ENCODE peak calls at places on chromosomes 12 and 14, in eight cellular contexts. Q is cardiac muscle cell, P is thoracic aorta, J is fibroblast of pulmonary artery, R is H1, C is uterus, Z is upper lobe of right lung, D is heart left ventricle. L is an unnamed sample.

GRCh38 chr12:116958402-116959197 is 47.9 kb downstream of the FBXW8 start:
- DNase-seq in Q (no peak), P (no peak), J (no peak), R (no peak), C (no peak), Z (no peak), D (no peak), L (no peak)

GRCh38 chr12:104724992-104725585 is 233.0 kb downstream of the SLC41A2 start:
- DNase-seq in Q (no peak), P (no peak), J (no peak), R (no peak), C (no peak), Z (no peak), D (no peak), L (no peak)

GRCh38 chr12:22271036-22271435 is 63.5 kb downstream of the ST8SIA1 start:
- DNase-seq in Q (peak), P (no peak), J (peak), R (no peak), C (no peak), Z (no peak), D (no peak), L (peak)

GRCh38 chr12:132561784-132562156 is 48.6 kb downstream of the LRCOL1 start:
- DNase-seq in Q (no peak), P (no peak), J (no peak), R (peak), C (no peak), Z (no peak), D (no peak), L (no peak)

GRCh38 chr12:91058821-91059220 is 997 bp upstream of the KERA start:
- DNase-seq in Q (no peak), P (no peak), J (peak), R (no peak), C (no peak), Z (no peak), D (no peak), L (no peak)

GRCh38 chr12:68790081-68790951 is 17.7 kb upstream of the MDM2 start:
- DNase-seq in Q (no peak), P (no peak), J (no peak), R (no peak), C (no peak), Z (no peak), D (no peak), L (no peak)

GRCh38 chr12:106764738-106765137 is 9.7 kb upstream of the RIC8B start:
- DNase-seq in Q (peak), P (no peak), J (peak), R (no peak), C (no peak), Z (no peak), D (no peak), L (no peak)

GRCh38 chr14:82080319-82080718 is 546.7 kb upstream of the SEL1L start:
- DNase-seq in Q (no peak), P (no peak), J (no peak), R (peak), C (no peak), Z (no peak), D (no peak), L (no peak)

GRCh38 chr12:62834971-62835547 is 99.9 kb downstream of the PPM1H start:
- DNase-seq in Q (peak), P (no peak), J (peak), R (no peak), C (peak), Z (no peak), D (no peak), L (no peak)

GRCh38 chr12:93060071-93060665 is 131.1 kb upstream of the EEA1 start:
- DNase-seq in Q (no peak), P (no peak), J (no peak), R (no peak), C (no peak), Z (no peak), D (no peak), L (no peak)

GRCh38 chr12:79448816-79449215 is 241.9 kb downstream of the PAWR start:
- DNase-seq in Q (no peak), P (no peak), J (no peak), R (no peak), C (no peak), Z (no peak), D (no peak), L (no peak)

GRCh38 chr12:57063991-57064725 is 14.2 kb upstream of the MYO1A start:
- DNase-seq in Q (no peak), P (no peak), J (no peak), R (no peak), C (no peak), Z (no peak), D (no peak), L (no peak)

GRCh38 chr12:30795660-30796507 is 41.1 kb upstream of the CAPRIN2 start:
- DNase-seq in Q (peak), P (peak), J (peak), R (peak), C (peak), Z (peak), D (peak), L (no peak)

GRCh38 chr14:91611528-91611927 is 101.4 kb upstream of the PPP4R3A start:
- DNase-seq in Q (no peak), P (no peak), J (no peak), R (no peak), C (no peak), Z (no peak), D (no peak), L (no peak)

GRCh38 chr12:131615316-131616053 is 95.4 kb upstream of the SFSWAP start:
- DNase-seq in Q (no peak), P (no peak), J (no peak), R (no peak), C (no peak), Z (no peak), D (no peak), L (no peak)

GRCh38 chr12:27253347-27253746 is 9.3 kb downstream of the STK38L start:
- DNase-seq in Q (no peak), P (no peak), J (no peak), R (no peak), C (no peak), Z (no peak), D (no peak), L (no peak)

DNA sequence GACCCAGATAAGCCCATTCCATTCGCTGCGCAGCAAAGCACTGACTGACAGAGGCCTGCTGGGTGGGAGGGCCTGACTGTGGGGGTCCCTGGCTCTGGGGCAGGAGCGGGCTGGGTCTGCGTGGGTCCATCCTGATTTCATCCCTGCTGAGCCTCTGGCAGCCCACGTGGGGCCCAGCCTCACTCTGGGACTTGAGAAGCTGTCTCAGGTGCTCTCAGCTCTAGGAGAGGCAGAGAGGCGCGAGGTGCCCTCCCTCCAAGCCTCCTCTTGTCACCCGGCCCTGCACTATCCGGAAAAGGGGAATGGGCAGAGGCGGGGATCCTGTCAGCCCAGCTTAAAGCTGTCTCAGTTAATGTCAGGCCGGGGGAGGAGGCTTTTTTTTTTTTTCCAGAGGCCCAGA is 907 bp downstream of the ABCB9 start:
- DNase-seq in Q (no peak), P (no peak), J (no peak), R (no peak), C (no peak), Z (no peak), D (no peak), L (no peak)
- H3K4me3 ChIP-seq in Q (peak), P (peak), J (peak), R (no peak), C (peak), Z (peak), D (peak), L (peak)

DNA sequence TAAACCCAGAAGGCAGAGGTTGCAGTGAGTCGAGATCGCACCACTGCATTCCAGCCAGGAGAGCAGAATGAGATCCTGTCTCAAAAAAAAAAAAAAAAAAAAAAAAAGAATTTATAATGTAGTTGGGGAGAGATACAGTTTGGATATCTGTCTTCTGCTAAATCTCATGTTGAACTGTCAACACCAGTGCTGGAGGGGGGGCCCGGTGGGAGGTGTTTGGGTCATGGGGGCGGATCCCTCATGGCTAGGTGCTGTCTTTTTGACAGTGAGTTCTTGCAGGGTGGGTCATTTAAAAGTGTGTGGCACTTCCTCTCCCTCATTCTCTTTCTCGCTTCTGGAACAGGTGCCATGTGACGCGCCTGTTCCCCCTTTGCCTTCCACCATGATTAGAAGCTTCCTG is 32.8 kb downstream of the CLIP1 start:
- DNase-seq in Q (no peak), P (no peak), J (no peak), R (no peak), C (no peak), Z (no peak), D (no peak), L (no peak)
- H3K4me3 ChIP-seq in Q (no peak), P (no peak), J (no peak), R (no peak), C (no peak), Z (no peak), D (no peak), L (no peak)

DNA sequence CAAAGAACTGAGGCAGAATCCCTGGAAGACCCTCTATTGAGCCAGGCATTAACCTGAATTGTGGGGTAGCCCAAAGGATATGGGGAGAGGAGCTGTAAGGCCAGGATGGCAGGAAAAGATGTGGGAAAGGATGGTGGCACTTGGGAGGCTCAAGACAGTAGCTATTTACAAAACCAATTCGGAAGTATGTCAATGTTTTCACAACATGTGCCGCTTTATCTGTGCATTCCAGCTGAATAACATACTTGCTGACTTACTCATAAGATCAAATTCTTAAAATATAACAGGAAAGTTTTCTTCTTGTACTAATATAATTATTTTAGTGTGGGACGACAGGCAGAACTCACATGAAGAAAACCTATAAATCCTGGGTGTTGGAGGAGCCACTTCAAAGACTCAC is 10.6 kb downstream of the BBS10 start:
- DNase-seq in Q (peak), P (no peak), J (peak), R (no peak), C (no peak), Z (no peak), D (no peak), L (peak)
- H3K4me3 ChIP-seq in Q (no peak), P (no peak), J (no peak), R (no peak), C (no peak), Z (no peak), D (no peak), L (no peak)

GRCh38 chr14:53295372-53295771 is 142.2 kb upstream of the DDHD1 start:
- DNase-seq in Q (no peak), P (no peak), J (no peak), R (no peak), C (no peak), Z (no peak), D (no peak), L (no peak)
- H3K4me3 ChIP-seq in Q (no peak), P (no peak), J (no peak), R (no peak), C (no peak), Z (no peak), D (no peak), L (no peak)

L was measured in AG04449.